ENCODE peak calls at places on chromosomes 3 and 15, in four cellular contexts. L is stomach, U is OCI-LY7, P is pancreas. G is an unnamed sample.

GRCh38 chr15:28943146-28943545 is 57.4 kb downstream of the APBA2 start:
- DNase-seq in U (no peak), P (no peak), L (peak; percentile 7), G (no peak)

GRCh38 chr3:81439088-81439487 is 322.4 kb downstream of the GBE1 start:
- DNase-seq in U (no peak), L (no peak), P (no peak), G (no peak)

GRCh38 chr3:117553461-117553860 is 843.9 kb downstream of the TUSC7 start:
- DNase-seq in P (no peak), U (peak; percentile 2), L (no peak), G (peak; percentile 17)

GRCh38 chr15:83837946-83838571 is 184.1 kb downstream of the ADAMTSL3 start:
- DNase-seq in L (peak; percentile 27), P (peak; percentile 65), U (peak; percentile 3), G (peak; percentile 14)

GRCh38 chr15:38238311-38238710 is 14.3 kb upstream of the SPRED1 start:
- DNase-seq in P (no peak), U (peak; percentile 46), L (no peak), G (no peak)

GRCh38 chr3:15040844-15041243 is 24.3 kb downstream of the MRPS25 start:
- DNase-seq in P (no peak), L (no peak), U (no peak), G (no peak)

GRCh38 chr3:169147246-169148008 is 516.1 kb downstream of the MECOM start:
- DNase-seq in U (no peak), L (peak; percentile 52), P (peak; percentile 44), G (no peak)

GRCh38 chr3:127676456-127676855 is 3.7 kb downstream of the ABTB1 start:
- DNase-seq in L (peak; percentile 23), U (no peak), P (no peak), G (no peak)

GRCh38 chr3:141530133-141530768 is 43.4 kb downstream of the RASA2 start:
- DNase-seq in P (no peak), L (no peak), U (no peak), G (no peak)

GRCh38 chr15:84821501-84822021 is 4.4 kb downstream of the ALPK3 start:
- DNase-seq in P (no peak), U (peak; percentile 16), L (no peak), G (no peak)

GRCh38 chr15:51524376-51524775 is 98.2 kb downstream of the DMXL2 start:
- DNase-seq in L (no peak), U (no peak), P (no peak), G (no peak)

GRCh38 chr3:152046280-152046679 is 172.8 kb downstream of the SUCNR1 start:
- DNase-seq in L (no peak), U (no peak), P (no peak), G (no peak)

GRCh38 chr3:109430911-109431563 is 93.7 kb upstream of the DPPA4 start:
- DNase-seq in L (no peak), P (no peak), U (no peak), G (no peak)

GRCh38 chr15:61684749-61685467 is 375.3 kb downstream of the VPS13C start:
- DNase-seq in P (no peak), U (no peak), L (no peak), G (no peak)

GRCh38 chr3:52820741-52821140 is 9.7 kb downstream of the ITIH4 start:
- DNase-seq in U (peak; percentile 52), L (no peak), P (no peak), G (peak; percentile 67)

GRCh38 chr15:25905140-25905539 is 42.0 kb upstream of the ATP10A start:
- DNase-seq in P (no peak), U (no peak), L (no peak), G (no peak)

GRCh38 chr3:58404396-58404795 is 29.2 kb downstream of the PDHB start:
- DNase-seq in U (no peak), L (no peak), P (no peak), G (no peak)

GRCh38 chr15:80849308-80849707 is 70.1 kb downstream of the CEMIP start:
- DNase-seq in P (no peak), U (no peak), L (peak; percentile 38), G (no peak)

GRCh38 chr3:161221881-161222600 is 930 bp downstream of the NMD3 start:
- DNase-seq in P (no peak), L (no peak), U (peak; percentile 34), G (no peak)

GRCh38 chr3:48614044-48614443 is 4.6 kb upstream of the UQCRC1 start:
- DNase-seq in P (no peak), L (no peak), U (no peak), G (no peak)

GRCh38 chr3:137217733-137218132 is 259.9 kb downstream of the IL20RB start:
- DNase-seq in U (no peak), L (no peak), P (no peak), G (no peak)

GRCh38 chr3:33732394-33732793 is 14.3 kb upstream of the CLASP2 start:
- DNase-seq in U (peak; percentile 13), P (no peak), L (no peak), G (no peak)

GRCh38 chr15:75597667-75598341 is 18.7 kb upstream of the PTPN9 start:
- DNase-seq in P (no peak), U (peak; percentile 21), L (peak; percentile 47), G (no peak)

GRCh38 chr3:110799236-110799635 is 272.4 kb upstream of the NECTIN3 start:
- DNase-seq in U (no peak), L (no peak), P (no peak), G (no peak)

GRCh38 chr15:76062282-76062681 is 2.5 kb downstream of the TMEM266 start:
- DNase-seq in L (no peak), U (no peak), P (no peak), G (no peak)

GRCh38 chr15:25883860-25884259 is 20.7 kb upstream of the ATP10A start:
- DNase-seq in L (no peak), P (no peak), U (no peak), G (no peak)

GRCh38 chr15:73862276-73862675 is 11.1 kb upstream of the TBC1D21 start:
- DNase-seq in P (no peak), U (no peak), L (peak; percentile 3), G (no peak)

GRCh38 chr15:53525894-53526293 is 233.6 kb downstream of the WDR72 start:
- DNase-seq in L (no peak), U (no peak), P (no peak), G (no peak)

GRCh38 chr3:197352382-197352781 is 54.0 kb upstream of the DLG1 start:
- DNase-seq in P (peak; percentile 52), L (peak; percentile 67), U (no peak), G (no peak)

GRCh38 chr3:102060814-102061213 is 211.5 kb downstream of the NFKBIZ start:
- DNase-seq in L (no peak), U (no peak), P (no peak), G (peak; percentile 37)

GRCh38 chr15:86079491-86080266 is at the start of gene AGBL1:
- DNase-seq in P (no peak), L (no peak), U (no peak), G (no peak)

GRCh38 chr3:40780341-40780800 is 255.6 kb downstream of the ZNF621 start:
- DNase-seq in U (no peak), P (peak; percentile 65), L (peak; percentile 70), G (no peak)

DNA sequence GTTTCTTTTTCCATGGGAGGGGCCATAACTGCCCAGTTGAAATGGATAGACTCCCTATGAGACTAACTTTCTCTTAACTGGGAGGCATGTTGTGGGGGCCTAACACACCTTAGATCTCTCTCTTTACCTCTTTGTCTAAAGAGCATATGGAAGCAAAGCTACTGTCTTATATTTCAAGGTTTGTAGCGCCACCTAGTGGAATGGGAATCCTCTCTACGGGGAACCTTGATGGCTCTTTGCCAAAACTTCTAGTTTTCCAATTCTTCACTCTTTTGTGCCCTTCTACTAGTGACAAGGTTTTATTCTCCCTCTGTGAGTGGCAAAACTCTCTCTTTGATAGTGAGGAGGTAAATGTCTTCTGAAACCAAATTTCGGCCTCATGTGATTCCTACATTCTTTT is 1030.4 kb upstream of the CADM2 start:
- DNase-seq in L (no peak), U (peak; percentile 72), P (no peak), G (peak; percentile 19)
- TF ChIP-seq CTCF in L (no peak), U (peak; percentile 82), P (no peak), G (peak; percentile 54)

DNA sequence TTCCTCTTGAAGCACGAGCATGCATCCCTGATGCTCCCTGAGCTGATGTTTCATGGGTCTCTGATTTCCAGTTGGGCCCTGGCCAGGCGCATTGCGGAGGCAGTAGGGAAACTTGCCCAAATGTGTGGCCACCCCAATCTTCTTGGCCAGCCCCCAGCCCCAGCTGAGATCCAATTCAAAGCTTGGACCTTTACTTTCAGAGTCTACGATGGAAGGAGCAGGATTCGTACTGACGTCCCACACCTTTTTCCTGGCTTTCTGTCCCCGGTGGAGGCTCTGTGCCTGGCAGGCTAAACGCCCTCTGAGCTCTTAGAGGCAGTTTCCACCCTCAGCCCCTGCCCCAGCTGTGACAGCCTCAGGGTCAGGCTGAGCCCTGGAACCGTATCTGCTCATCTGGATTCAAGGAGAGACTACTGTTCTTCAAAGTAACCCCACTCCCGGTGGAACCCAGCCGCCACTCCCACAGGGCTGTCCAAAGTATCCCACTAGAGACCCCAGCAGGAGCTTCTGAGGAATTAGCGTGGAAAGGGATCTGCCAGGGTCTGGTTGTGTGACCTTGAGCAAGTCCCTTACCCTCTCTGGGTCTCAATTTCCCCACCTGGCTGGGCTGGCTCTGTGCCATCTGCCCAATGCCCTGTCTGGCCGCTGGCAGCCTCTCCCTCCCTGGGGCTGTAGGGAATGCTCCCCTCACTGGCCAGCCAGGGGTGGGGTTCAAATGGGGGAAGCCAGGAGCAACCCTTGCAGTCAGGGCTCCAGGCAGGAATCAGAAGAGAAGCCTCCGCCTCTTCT is 37.3 kb downstream of the CPN2 start:
- DNase-seq in L (no peak), P (peak; percentile 58), U (no peak), G (no peak)
- TF ChIP-seq CTCF in L (no peak), P (no peak), U (no peak), G (no peak)

GRCh38 chr3:4234894-4235293 is 68.3 kb upstream of the SETMAR start:
- DNase-seq in L (no peak), P (no peak), U (no peak), G (no peak)
- TF ChIP-seq CTCF in L (no peak), P (no peak), U (no peak), G (no peak)

GRCh38 chr15:72231847-72232461 is 964 bp upstream of the PKM start:
- DNase-seq in P (no peak), L (peak; percentile 45), U (peak; percentile 62), G (peak; percentile 40)

GRCh38 chr15:72229076-72229946 is 1.7 kb downstream of the PKM start:
- DNase-seq in U (peak; percentile 76), L (no peak), P (no peak), G (no peak)

GRCh38 chr15:72229947-72230196 is 1.1 kb downstream of the PKM start:
- DNase-seq in U (no peak), L (no peak), P (no peak), G (no peak)

GRCh38 chr15:72231066-72231846 is at the start of gene PKM:
- DNase-seq in P (peak; percentile 98), L (peak; percentile 98), U (peak; percentile 100), G (peak; percentile 92)

DNA sequence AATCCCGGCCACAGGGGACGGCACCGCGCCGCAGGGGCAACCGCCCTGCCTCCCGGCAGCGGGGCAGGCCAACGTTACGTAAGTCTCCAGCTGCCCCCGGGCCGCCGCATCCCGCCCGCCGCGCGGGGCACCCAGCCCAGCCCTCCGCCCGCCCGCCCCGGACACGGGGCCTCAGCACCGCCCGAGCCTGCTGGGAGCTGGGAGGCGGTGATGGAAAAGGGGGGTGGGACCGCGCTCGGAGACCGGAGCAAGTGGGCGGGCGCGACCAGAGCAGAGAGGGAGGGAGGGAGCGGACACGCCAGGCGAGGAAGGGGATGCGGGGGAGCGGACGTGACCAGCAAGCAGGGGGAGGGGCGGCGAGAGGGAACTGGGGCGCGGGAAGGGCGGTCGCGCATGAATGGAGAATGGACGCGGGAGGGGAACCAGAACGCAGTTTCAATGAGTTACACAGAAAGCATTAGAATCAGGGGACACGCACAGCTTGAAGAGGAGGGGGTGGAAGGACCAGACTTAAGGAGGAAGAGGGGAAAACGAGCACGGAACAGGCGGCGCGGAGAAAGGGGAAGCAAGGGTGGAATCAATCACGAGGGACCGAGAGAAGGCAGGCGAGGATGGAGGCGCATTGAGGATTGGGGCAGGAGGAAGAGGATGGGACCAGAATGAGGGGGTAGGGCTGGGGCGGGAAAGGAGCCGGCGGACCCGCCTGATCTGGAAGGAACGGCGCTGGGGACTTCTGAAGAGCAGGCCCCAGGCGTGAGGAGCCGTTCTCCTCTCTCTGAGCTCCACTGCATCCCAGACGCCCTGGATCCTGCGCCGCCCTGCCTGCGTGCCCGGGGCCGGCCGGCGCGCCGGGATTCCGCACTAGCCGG is 559 bp downstream of the PKM start:
- DNase-seq in L (peak; percentile 84), P (peak; percentile 84), U (peak; percentile 83), G (peak; percentile 75)
- TF ChIP-seq CTCF in L (no peak), P (no peak), U (no peak), G (no peak)